ENCODE peak calls at places on chromosomes 13 and 19, in ten cellular contexts. W is colonic mucosa; T is ELR; O is adrenal gland; Y is HEK293T; X is heart left ventricle; V is NCI-H69; U is lower leg skin; D is stimulated activated CD4-positive, alpha-beta T cell treated with anti-CD3 and anti-CD28 coated beads, Interleukin-15, amount 100 ng/mL, for 24 hours; A is NCI-H460. G is an unnamed sample.

GRCh38 chr19:32599736-32600157 is 18.8 kb downstream of the PDCD5 start:
- DNase-seq in W (peak; percentile 30), T (peak; percentile 68), O (peak; percentile 34), Y (peak; percentile 58), X (no peak), V (peak; percentile 73), U (peak; percentile 50), D (peak; percentile 52), A (peak; percentile 44), G (peak; percentile 21)

GRCh38 chr13:106490177-106490576 is 45.3 kb downstream of the EFNB2 start:
- DNase-seq in W (no peak), T (no peak), O (no peak), Y (no peak), X (no peak), V (no peak), U (no peak), D (no peak), A (no peak), G (no peak)

GRCh38 chr13:51849145-51850101 is 4.4 kb upstream of the TMEM272 start:
- DNase-seq in W (peak; percentile 26), T (peak; percentile 50), O (peak; percentile 24), Y (peak; percentile 74), X (no peak), V (peak; percentile 21), U (no peak), D (peak; percentile 58), A (peak; percentile 25), G (peak; percentile 30)

GRCh38 chr19:10010247-10010691 is at the start of gene COL5A3:
- DNase-seq in W (peak; percentile 60), T (peak; percentile 30), O (peak; percentile 40), Y (no peak), X (peak; percentile 81), V (no peak), U (peak; percentile 91), D (no peak), A (no peak), G (peak; percentile 18)

GRCh38 chr13:33299626-33300025 is 14.1 kb upstream of the STARD13 start:
- DNase-seq in W (no peak), T (no peak), O (no peak), Y (no peak), X (no peak), V (no peak), U (no peak), D (no peak), A (no peak), G (no peak)

GRCh38 chr13:59665184-59665583 is 498.5 kb downstream of the DIAPH3 start:
- DNase-seq in W (no peak), T (no peak), O (no peak), Y (no peak), X (no peak), V (no peak), U (no peak), D (no peak), A (no peak), G (no peak)

GRCh38 chr19:58317481-58318072 is 9.2 kb upstream of the ZSCAN22 start:
- DNase-seq in W (no peak), T (peak; percentile 46), O (no peak), Y (no peak), X (no peak), V (no peak), U (no peak), D (no peak), A (no peak), G (no peak)

GRCh38 chr19:5530701-5531100 is 37.1 kb downstream of the TINCR start:
- DNase-seq in W (no peak), T (no peak), O (no peak), Y (no peak), X (no peak), V (no peak), U (no peak), D (no peak), A (no peak), G (no peak)

GRCh38 chr13:75762066-75762937 is 126.2 kb downstream of the LMO7 start:
- DNase-seq in W (peak; percentile 36), T (no peak), O (no peak), Y (no peak), X (no peak), V (peak; percentile 14), U (no peak), D (peak; percentile 31), A (no peak), G (peak; percentile 35)

GRCh38 chr13:109646423-109646822 is 140.0 kb downstream of the IRS2 start:
- DNase-seq in W (no peak), T (no peak), O (no peak), Y (no peak), X (no peak), V (no peak), U (no peak), D (no peak), A (no peak), G (no peak)

GRCh38 chr19:50557009-50557613 is 11.1 kb downstream of the LRRC4B start:
- DNase-seq in W (no peak), T (no peak), O (no peak), Y (no peak), X (no peak), V (no peak), U (no peak), D (no peak), A (no peak), G (no peak)

GRCh38 chr19:43883864-43884263 is 51.2 kb downstream of the ZNF45 start:
- DNase-seq in W (no peak), T (no peak), O (no peak), Y (no peak), X (no peak), V (no peak), U (no peak), D (no peak), A (no peak), G (no peak)

GRCh38 chr19:43820098-43820860 is 6.8 kb upstream of the ZNF283 start:
- DNase-seq in W (peak; percentile 41), T (peak; percentile 59), O (peak; percentile 30), Y (no peak), X (peak; percentile 69), V (no peak), U (no peak), D (peak; percentile 61), A (peak; percentile 24), G (peak; percentile 25)

G was measured in body of pancreas.